ENCODE peak calls at places on chromosome 16, in six cellular contexts. T, I, X, A, D and K are unnamed samples. For H4K20me1, the result is how much of the 10 kb centered on the place peaks cover.

GRCh38 chr16:76985362-76985761 is 205.6 kb upstream of the MON1B start:
- DNase-seq in T (no peak), I (no peak), X (no peak), A (no peak), D (no peak), K (no peak)

GRCh38 chr16:12788758-12789157 is 14.9 kb downstream of the CPPED1 start:
- DNase-seq in T (no peak), I (no peak), X (no peak), A (no peak), D (no peak), K (no peak)

GRCh38 chr16:87407511-87408112 is 15.5 kb downstream of the MAP1LC3B start:
- DNase-seq in T (peak), I (no peak), X (peak), A (peak), D (peak), K (no peak)

GRCh38 chr16:1039762-1040161 is 32.8 kb upstream of the SSTR5 start:
- DNase-seq in T (no peak), I (no peak), X (no peak), A (no peak), D (no peak), K (no peak)

GRCh38 chr16:27767971-27768591 is 218.1 kb downstream of the KATNIP start:
- DNase-seq in T (no peak), I (no peak), X (no peak), A (no peak), D (no peak), K (no peak)

GRCh38 chr16:24721830-24722238 is 7.6 kb upstream of the TNRC6A start:
- DNase-seq in T (peak), I (no peak), X (no peak), A (peak), D (no peak), K (no peak)

GRCh38 chr16:73092236-73092781 is 44.4 kb upstream of the ZFHX3 start:
- DNase-seq in T (no peak), I (no peak), X (no peak), A (no peak), D (peak), K (no peak)

GRCh38 chr16:70751593-70751992 is 49.4 kb downstream of the VAC14 start:
- DNase-seq in T (no peak), I (no peak), X (no peak), A (no peak), D (no peak), K (no peak)

GRCh38 chr16:21283521-21284289 is 5.6 kb upstream of the CRYM start:
- DNase-seq in T (no peak), I (peak), X (no peak), A (peak), D (peak), K (peak)

GRCh38 chr16:26672206-26672605 is 394.5 kb upstream of the C16orf82 start:
- DNase-seq in T (no peak), I (no peak), X (no peak), A (no peak), D (no peak), K (no peak)

GRCh38 chr16:85686912-85687591 is 1.7 kb downstream of the GINS2 start:
- DNase-seq in T (peak), I (no peak), X (no peak), A (no peak), D (no peak), K (no peak)

GRCh38 chr16:89232107-89232506 is 14.6 kb downstream of the ZNF778 start:
- DNase-seq in T (no peak), I (no peak), X (no peak), A (no peak), D (no peak), K (no peak)

GRCh38 chr16:46817961-46818360 is 13.0 kb downstream of the C16orf87 start:
- DNase-seq in T (no peak), I (no peak), X (no peak), A (no peak), D (peak), K (no peak)

GRCh38 chr16:88681084-88681680 is 5.1 kb downstream of the SNAI3 start:
- DNase-seq in T (peak), I (peak), X (no peak), A (peak), D (no peak), K (no peak)

GRCh38 chr16:80023865-80024264 is 423.3 kb upstream of the MAF start:
- DNase-seq in T (no peak), I (no peak), X (no peak), A (no peak), D (peak), K (peak)

GRCh38 chr16:11252482-11252931 is 3.5 kb downstream of the SOCS1 start:
- DNase-seq in T (no peak), I (no peak), X (no peak), A (no peak), D (no peak), K (no peak)

GRCh38 chr16:69131749-69132423 is 502 bp downstream of the CHTF8 start:
- DNase-seq in T (peak), I (peak), X (no peak), A (peak), D (peak), K (peak)

GRCh38 chr16:203246-203645 is 23.0 kb downstream of the HBQ1 start:
- DNase-seq in T (no peak), I (no peak), X (no peak), A (no peak), D (no peak), K (no peak)

GRCh38 chr16:9079430-9079812 is 12.0 kb upstream of the HAPSTR1 start:
- DNase-seq in T (no peak), I (no peak), X (no peak), A (no peak), D (no peak), K (no peak)

GRCh38 chr16:67923414-67924127 is 8.1 kb downstream of the CTRL start:
- DNase-seq in T (no peak), I (no peak), X (no peak), A (no peak), D (no peak), K (no peak)

GRCh38 chr16:56355221-56355620 is 70.1 kb downstream of the AMFR start:
- DNase-seq in T (no peak), I (no peak), X (no peak), A (no peak), D (no peak), K (no peak)

GRCh38 chr16:85205747-85206471 is 93.6 kb upstream of the CIBAR2 start:
- DNase-seq in T (no peak), I (no peak), X (no peak), A (no peak), D (no peak), K (peak)

GRCh38 chr16:11836653-11837244 is 14.6 kb downstream of the RSL1D1 start:
- DNase-seq in T (peak), I (no peak), X (no peak), A (no peak), D (peak), K (no peak)

GRCh38 chr16:69326172-69326873 is 4.1 kb downstream of the PDF start:
- DNase-seq in T (no peak), I (no peak), X (no peak), A (no peak), D (no peak), K (peak)

GRCh38 chr16:2022723-2023097 is 3.1 kb downstream of the NPW start:
- DNase-seq in T (peak), I (peak), X (no peak), A (peak), D (no peak), K (peak)

GRCh38 chr16:68486671-68487495 is 38.6 kb upstream of the SMPD3 start:
- DNase-seq in T (no peak), I (peak), X (no peak), A (no peak), D (peak), K (peak)

DNA sequence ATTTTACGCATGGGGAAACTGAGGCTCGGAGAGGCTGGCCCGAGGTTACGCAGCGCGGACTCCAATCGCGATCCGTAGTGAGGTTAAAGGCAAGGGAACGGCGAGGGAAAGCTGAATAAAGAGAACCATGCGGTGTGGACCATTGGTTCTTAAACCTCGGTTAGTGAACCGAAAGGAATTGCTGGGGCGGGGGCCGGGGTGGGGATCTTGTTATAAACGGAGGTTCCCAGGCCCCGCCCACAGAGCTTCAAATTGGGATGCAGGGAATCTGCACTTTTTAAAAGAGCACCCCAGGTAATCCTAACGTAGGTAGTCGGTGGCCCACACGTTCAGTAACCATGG is 524 bp downstream of the IQCK start:
- DNase-seq in T (no peak), I (peak), X (no peak), A (peak), D (no peak), K (peak)
- H2AFZ ChIP-seq in T (peak), I (peak), X (peak), A (peak), D (peak), K (peak)

GRCh38 chr16:16188827-16189226 is 34.5 kb downstream of the ABCC6 start:
- DNase-seq in T (no peak), I (no peak), X (no peak), A (no peak), D (no peak), K (no peak)
- H4K20me1 ChIP-seq in T (under half), I (under half), X (under half), A (under half), D (under half), K (under half)

GRCh38 chr16:83310816-83311215 is 497.0 kb upstream of the HSBP1 start:
- DNase-seq in T (no peak), I (no peak), X (no peak), A (no peak), D (no peak), K (no peak)

GRCh38 chr16:83308414-83308813 is 499.4 kb upstream of the HSBP1 start:
- DNase-seq in T (no peak), I (no peak), X (no peak), A (no peak), D (peak), K (no peak)

GRCh38 chr16:83305092-83305491 is 502.7 kb upstream of the HSBP1 start:
- DNase-seq in T (no peak), I (no peak), X (no peak), A (peak), D (peak), K (no peak)

GRCh38 chr16:83312015-83312734 is 495.6 kb upstream of the HSBP1 start:
- DNase-seq in T (no peak), I (no peak), X (no peak), A (no peak), D (no peak), K (peak)

DNA sequence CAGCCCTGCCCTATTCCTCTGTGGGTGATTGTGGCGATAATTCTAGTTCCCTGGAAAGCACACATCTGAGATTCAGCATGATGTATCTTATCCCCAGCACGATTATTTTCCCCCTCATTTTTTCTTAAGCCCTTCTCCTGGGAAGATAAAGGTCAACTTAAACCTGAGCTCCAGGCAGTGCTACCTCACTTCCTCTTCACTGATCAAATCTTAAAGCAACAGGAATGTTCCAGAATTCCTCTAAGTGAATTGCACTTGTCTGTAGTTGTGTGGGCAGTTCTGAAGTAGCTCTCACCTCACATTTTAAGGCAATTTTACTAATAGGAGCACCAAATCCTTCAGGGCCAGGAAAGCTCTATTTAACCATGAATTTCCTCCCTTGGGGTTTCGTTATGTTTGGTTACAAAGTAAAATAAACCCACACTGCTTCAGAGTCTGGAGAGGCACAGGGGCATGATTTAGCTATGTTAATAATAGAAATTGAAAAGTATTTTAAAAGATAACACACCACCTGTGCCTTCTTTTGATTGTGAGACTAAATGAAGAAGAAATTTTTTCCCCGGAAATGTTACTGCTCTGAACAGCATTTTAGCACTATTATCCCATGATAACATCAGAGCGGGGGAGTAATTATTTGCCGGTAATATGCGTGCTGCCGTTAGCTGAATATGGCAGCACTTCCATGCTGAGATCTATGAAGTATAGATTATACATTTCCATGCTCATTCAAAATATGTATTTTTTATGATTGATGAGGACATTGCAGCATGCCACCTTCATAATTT is 500.4 kb upstream of the HSBP1 start:
- DNase-seq in T (no peak), I (no peak), X (no peak), A (no peak), D (peak), K (no peak)
- TF ChIP-seq EZH2 in T (no peak), I (no peak), X (no peak), A (no peak), D (no peak), K (no peak)

DNA sequence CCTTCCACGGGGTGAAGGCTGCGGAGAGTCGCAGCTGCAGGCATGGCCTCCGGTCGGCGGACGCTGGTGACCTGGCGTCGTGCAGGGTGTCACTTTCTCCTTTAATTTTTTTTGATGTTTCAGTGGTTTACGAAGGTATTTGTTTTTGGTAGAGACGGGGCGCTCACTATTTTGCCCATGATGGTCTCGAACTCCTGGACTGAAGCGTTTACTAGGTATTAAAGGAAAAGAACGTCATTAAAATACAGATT is 17.1 kb downstream of the ZNF213 start:
- DNase-seq in T (no peak), I (no peak), X (no peak), A (no peak), D (no peak), K (no peak)
- H2AFZ ChIP-seq in T (peak), I (no peak), X (peak), A (peak), D (peak), K (peak)

DNA sequence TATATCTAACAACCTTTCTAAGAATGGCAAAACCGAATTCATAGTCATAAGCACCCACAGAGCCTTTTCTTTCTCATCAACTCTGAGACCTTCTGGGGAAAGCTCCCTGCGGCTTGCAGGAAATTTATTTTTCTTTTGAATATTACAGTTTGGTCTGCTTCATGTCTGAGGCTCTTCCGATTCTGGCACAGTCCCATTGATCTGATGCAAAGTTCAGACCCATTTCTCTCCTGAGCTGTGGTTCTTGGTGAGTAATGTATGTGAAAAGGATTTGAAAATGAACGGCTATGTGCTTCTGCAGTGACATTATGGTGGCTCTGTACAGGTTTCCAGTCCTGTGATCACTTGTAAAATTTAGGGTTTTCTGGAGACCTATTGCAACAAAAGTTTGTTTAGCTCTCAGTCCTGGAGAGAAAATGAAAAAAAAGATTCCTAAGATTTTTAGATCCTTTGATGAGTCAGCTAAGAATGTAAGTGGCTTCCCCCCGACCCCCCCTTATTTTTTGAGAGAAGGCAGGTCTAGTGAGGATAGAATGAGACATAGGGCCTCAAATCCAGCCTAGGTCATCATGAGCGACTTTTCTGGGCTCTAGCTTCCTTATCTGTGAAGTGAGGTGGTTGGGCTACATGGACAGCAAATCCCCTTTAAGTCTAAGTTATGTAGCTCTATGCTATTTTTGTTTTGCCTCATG is 4.6 kb downstream of the GAN start:
- DNase-seq in T (peak), I (no peak), X (no peak), A (no peak), D (no peak), K (peak)
- H4K20me1 ChIP-seq in T (under half), I (half or more), X (under half), A (under half), D (under half), K (under half)